ENCODE peak calls at places on chromosomes 2 and 18, in four cellular contexts. C, R, Z and J are unnamed samples. For H3K27me3, the result is how much of the 10 kb centered on the place peaks cover.

GRCh38 chr2:168694876-168695275 is 107.6 kb upstream of the NOSTRIN start:
- DNase-seq in C (no peak), R (no peak), Z (no peak), J (no peak)

GRCh38 chr2:121254748-121255147 is 30.3 kb downstream of the TFCP2L1 start:
- DNase-seq in C (no peak), R (no peak), Z (no peak), J (no peak)

GRCh38 chr2:56185582-56186046 is 1.8 kb downstream of the CCDC85A start:
- DNase-seq in C (no peak), R (no peak), Z (no peak), J (no peak)

GRCh38 chr2:3278521-3279218 is 98.9 kb downstream of the EIPR1 start:
- DNase-seq in C (no peak), R (no peak), Z (no peak), J (no peak)

GRCh38 chr2:70412294-70413075 is 110.6 kb upstream of the FAM136A start:
- DNase-seq in C (no peak), R (no peak), Z (no peak), J (no peak)

GRCh38 chr2:19536136-19536535 is 177.7 kb upstream of the OSR1 start:
- DNase-seq in C (peak), R (no peak), Z (no peak), J (peak)

GRCh38 chr2:37190290-37190689 is 1.8 kb upstream of the SULT6B1 start:
- DNase-seq in C (no peak), R (no peak), Z (no peak), J (no peak)

GRCh38 chr18:27713727-27714080 is 463.2 kb downstream of the CDH2 start:
- DNase-seq in C (no peak), R (no peak), Z (no peak), J (no peak)

GRCh38 chr18:62616331-62616805 is 93.5 kb downstream of the ZCCHC2 start:
- DNase-seq in C (peak), R (no peak), Z (no peak), J (no peak)

GRCh38 chr2:83584674-83585073 is 874.4 kb downstream of the SUCLG1 start:
- DNase-seq in C (no peak), R (no peak), Z (peak), J (no peak)

GRCh38 chr2:135913726-135914365 is 37.6 kb upstream of the MCM6 start:
- DNase-seq in C (peak), R (no peak), Z (no peak), J (peak)

GRCh38 chr2:46385786-46386577 is 88.8 kb downstream of the EPAS1 start:
- DNase-seq in C (no peak), R (no peak), Z (no peak), J (no peak)

GRCh38 chr18:9421096-9421495 is 54.2 kb upstream of the RALBP1 start:
- DNase-seq in C (no peak), R (no peak), Z (no peak), J (no peak)

GRCh38 chr2:73386894-73387636 is 1.4 kb downstream of the ALMS1 start:
- DNase-seq in C (no peak), R (no peak), Z (no peak), J (no peak)

GRCh38 chr2:190762569-190762968 is 113.7 kb downstream of the NAB1 start:
- DNase-seq in C (no peak), R (no peak), Z (no peak), J (no peak)

GRCh38 chr2:20645761-20646160 is 5.1 kb downstream of the HS1BP3 start:
- DNase-seq in C (no peak), R (no peak), Z (no peak), J (no peak)

GRCh38 chr2:23386422-23387220 is 1.6 kb downstream of the KLHL29 start:
- DNase-seq in C (no peak), R (no peak), Z (no peak), J (no peak)

GRCh38 chr18:1914489-1914888 is 656.8 kb downstream of the METTL4 start:
- DNase-seq in C (peak), R (no peak), Z (no peak), J (no peak)

GRCh38 chr18:30806823-30807222 is 235.7 kb downstream of the DSC3 start:
- DNase-seq in C (no peak), R (no peak), Z (no peak), J (no peak)

GRCh38 chr18:45876131-45876530 is 50.7 kb downstream of the SIGLEC15 start:
- DNase-seq in C (no peak), R (no peak), Z (no peak), J (no peak)

GRCh38 chr18:69701305-69701704 is 246.4 kb downstream of the CD226 start:
- DNase-seq in C (no peak), R (no peak), Z (no peak), J (no peak)

GRCh38 chr18:22951823-22952222 is 18.7 kb downstream of the RBBP8 start:
- DNase-seq in C (no peak), R (no peak), Z (no peak), J (no peak)

GRCh38 chr2:82007051-82007664 is 1702.6 kb upstream of the LRRTM1 start:
- DNase-seq in C (no peak), R (no peak), Z (no peak), J (peak)

GRCh38 chr2:47089083-47089464 is 66.0 kb downstream of the STPG4 start:
- DNase-seq in C (peak), R (no peak), Z (no peak), J (no peak)

GRCh38 chr2:204503869-204504268 is 41.4 kb upstream of the PARD3B start:
- DNase-seq in C (no peak), R (no peak), Z (no peak), J (no peak)

GRCh38 chr2:100067796-100068195 is 74.6 kb downstream of the AFF3 start:
- DNase-seq in C (peak), R (no peak), Z (no peak), J (no peak)

GRCh38 chr2:236896677-236897076 is 189.0 kb upstream of the COPS8 start:
- DNase-seq in C (no peak), R (no peak), Z (no peak), J (no peak)

GRCh38 chr2:213238753-213239591 is 45.3 kb upstream of the SPAG16 start:
- DNase-seq in C (peak), R (no peak), Z (no peak), J (no peak)

GRCh38 chr2:105561401-105561800 is 162.6 kb upstream of the FHL2 start:
- DNase-seq in C (no peak), R (no peak), Z (no peak), J (no peak)

GRCh38 chr2:65071499-65072180 is 15.4 kb downstream of the CEP68 start:
- DNase-seq in C (no peak), R (no peak), Z (no peak), J (no peak)

GRCh38 chr2:235537186-235537585 is 43.3 kb downstream of the AGAP1 start:
- DNase-seq in C (no peak), R (no peak), Z (no peak), J (no peak)

GRCh38 chr18:25982961-25983360 is 107.5 kb downstream of the SS18 start:
- DNase-seq in C (no peak), R (no peak), Z (no peak), J (no peak)

GRCh38 chr2:174125151-174125550 is 123.2 kb downstream of the OLA1 start:
- DNase-seq in C (no peak), R (no peak), Z (no peak), J (no peak)

GRCh38 chr2:240179941-240180666 is 39.6 kb upstream of the OTOS start:
- DNase-seq in C (no peak), R (no peak), Z (no peak), J (no peak)

GRCh38 chr2:234448506-234449169 is 48.2 kb downstream of the ARL4C start:
- DNase-seq in C (no peak), R (no peak), Z (no peak), J (peak)

GRCh38 chr2:133666621-133667020 is 98.4 kb upstream of the NCKAP5 start:
- DNase-seq in C (no peak), R (no peak), Z (no peak), J (no peak)

DNA sequence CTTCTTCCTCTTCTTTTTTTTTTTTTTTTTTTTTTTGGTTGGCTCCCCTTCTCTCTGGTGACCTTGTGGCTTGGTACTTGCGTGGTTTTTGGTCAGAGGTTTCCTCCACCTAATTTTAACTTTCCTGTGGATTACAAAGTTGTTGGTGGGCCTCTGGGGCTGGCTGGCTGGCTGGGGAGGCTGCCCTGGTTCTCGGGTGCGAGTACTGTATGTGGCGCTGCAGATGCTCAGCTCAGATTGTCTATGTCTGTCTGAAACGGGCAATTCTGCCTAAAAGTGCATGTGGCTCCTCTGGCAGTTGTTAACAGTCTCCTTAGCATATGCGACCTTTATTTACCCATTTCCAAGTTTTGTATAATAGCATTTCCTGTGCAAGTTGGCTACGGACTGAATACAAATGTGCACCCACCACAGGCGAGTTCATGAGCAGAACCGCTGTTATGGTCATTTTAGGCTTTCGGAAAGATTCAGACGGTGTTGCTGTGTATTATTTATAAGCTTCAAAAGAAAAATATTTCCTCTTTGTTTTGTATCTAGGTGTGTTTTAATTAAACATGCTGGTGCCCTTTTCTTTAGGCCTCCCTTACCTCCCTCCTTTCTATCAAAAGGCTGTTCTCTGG is 4.4 kb downstream of the TBR1 start:
- DNase-seq in C (no peak), R (no peak), Z (no peak), J (no peak)
- H3K27me3 ChIP-seq in C (half or more), R (under half), Z (half or more), J (under half)

DNA sequence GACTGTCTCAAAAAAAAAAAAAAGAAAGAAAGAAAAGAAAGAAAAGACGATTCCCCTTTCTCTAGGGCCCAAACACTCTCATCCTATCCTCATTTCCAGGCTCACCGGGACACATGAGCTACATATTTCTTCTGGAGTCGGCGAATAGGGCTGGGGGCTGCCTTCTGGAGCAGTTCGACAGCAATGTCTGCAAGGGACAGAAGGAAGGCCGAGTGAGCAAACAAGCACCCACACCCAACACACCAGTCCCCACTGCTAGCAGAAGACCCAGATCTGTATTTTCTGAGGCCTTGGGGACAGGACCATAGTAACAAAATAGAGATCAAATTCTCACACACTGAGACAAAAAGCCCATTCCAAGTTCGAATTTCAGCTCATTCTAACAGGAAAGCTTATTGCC is 1.2 kb downstream of the CNPPD1 start:
- DNase-seq in C (no peak), R (no peak), Z (no peak), J (no peak)
- TF ChIP-seq ZNF274 in C (no peak), R (no peak), Z (no peak), J (no peak)

DNA sequence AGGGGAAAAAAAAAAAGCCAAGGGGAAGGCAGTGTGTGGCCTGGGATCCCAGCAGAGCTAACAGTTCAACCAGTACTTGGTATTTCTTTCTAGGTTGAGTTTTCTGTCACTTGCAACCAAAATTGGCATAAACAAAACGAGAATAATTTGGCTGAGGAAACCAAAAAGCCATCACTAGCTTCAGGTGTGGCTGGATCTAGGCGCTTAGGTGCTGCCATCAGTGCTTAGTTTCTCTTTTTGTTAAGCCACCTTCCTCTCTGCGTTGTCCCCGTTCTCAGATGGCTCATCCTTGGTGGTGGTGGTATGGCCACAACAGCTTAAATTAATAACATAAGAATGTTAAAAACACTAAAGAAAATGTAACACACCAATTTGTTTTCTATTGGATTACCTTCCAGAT is 2.4 kb downstream of the EFHD1 start:
- DNase-seq in C (no peak), R (no peak), Z (no peak), J (no peak)
- TF ChIP-seq SUZ12 in C (no peak), R (no peak), Z (no peak), J (no peak)

DNA sequence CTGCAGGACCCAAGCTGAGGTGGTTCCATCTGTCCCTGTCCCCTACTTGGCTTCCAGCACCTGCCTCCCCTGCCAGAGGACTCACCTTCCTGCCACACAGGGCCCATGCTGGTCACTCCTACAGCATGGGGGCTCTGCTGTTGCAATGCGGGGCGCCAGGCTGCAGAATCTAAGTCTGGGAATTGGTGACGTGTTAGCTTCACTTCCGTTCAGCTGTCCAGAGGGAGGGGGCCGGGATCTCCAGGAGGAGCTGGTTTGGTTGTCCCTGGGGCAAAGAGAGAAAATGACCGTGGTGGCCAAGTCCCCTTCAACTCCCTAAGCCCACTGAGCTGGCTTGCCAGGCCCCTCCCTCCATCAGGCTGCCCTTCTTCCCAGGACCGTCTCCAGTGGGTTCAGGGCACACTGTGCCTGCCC is 69.5 kb downstream of the IL1R2 start:
- DNase-seq in C (no peak), R (no peak), Z (no peak), J (no peak)
- H3K27me3 ChIP-seq in C (under half), R (under half), Z (under half), J (under half)

DNA sequence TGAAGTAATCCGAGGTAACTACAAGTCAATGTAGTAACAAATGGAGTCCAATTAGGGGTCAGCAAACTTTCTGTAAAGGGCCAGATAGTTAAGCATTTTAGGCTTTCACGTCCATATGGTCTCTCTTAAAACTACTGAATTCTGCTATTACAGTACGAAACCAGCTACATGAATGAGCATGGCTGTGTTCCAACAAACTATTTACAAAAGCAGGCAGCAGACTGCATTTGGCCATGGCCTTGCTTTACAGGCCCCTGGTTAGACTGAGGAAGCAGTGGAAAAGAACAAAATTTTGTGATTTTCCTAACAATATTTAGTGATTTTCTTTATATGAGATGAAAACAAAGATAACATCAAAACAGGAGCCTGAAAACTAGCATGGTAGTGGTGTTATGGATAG is 64.0 kb downstream of the RTN4 start:
- DNase-seq in C (no peak), R (no peak), Z (no peak), J (no peak)
- TF ChIP-seq ZNF274 in C (no peak), R (no peak), Z (no peak), J (no peak)